ENCODE peak calls at places on chromosomes 2 and 18, in four cellular contexts. One of them, this sample, is unnamed.

GRCh38 chr2:215029936-215030335 is 108.5 kb downstream of the ABCA12 start:
- DNase-seq in A549: no peak
- DNase-seq in K562: no peak
- DNase-seq in WTC11: no peak
- DNase-seq in this sample: no peak

GRCh38 chr2:1518891-1519530 is 105.7 kb downstream of the TPO start:
- DNase-seq in A549: no peak
- DNase-seq in WTC11: peak; percentile 11
- DNase-seq in K562: no peak
- DNase-seq in this sample: no peak

GRCh38 chr2:240431663-240432424 is 3.6 kb upstream of the GPC1 start:
- DNase-seq in K562: no peak
- DNase-seq in A549: no peak
- DNase-seq in WTC11: no peak
- DNase-seq in this sample: no peak

GRCh38 chr2:6653281-6653750 is 212.4 kb downstream of the CMPK2 start:
- DNase-seq in K562: no peak
- DNase-seq in WTC11: no peak
- DNase-seq in A549: no peak
- DNase-seq in this sample: no peak

GRCh38 chr2:233422050-233422639 is 67.9 kb downstream of the DGKD start:
- DNase-seq in K562: peak; percentile 38
- DNase-seq in A549: peak; percentile 75
- DNase-seq in WTC11: no peak
- DNase-seq in this sample: no peak

GRCh38 chr2:17107131-17107530 is 411.1 kb downstream of the RAD51AP2 start:
- DNase-seq in WTC11: no peak
- DNase-seq in A549: no peak
- DNase-seq in K562: no peak
- DNase-seq in this sample: no peak

GRCh38 chr2:42764096-42764495 is at the start of gene OXER1:
- DNase-seq in WTC11: no peak
- DNase-seq in A549: no peak
- DNase-seq in K562: no peak
- DNase-seq in this sample: no peak

GRCh38 chr2:61853086-61853847 is 593 bp downstream of the FAM161A start:
- DNase-seq in A549: peak; percentile 79
- DNase-seq in K562: peak; percentile 12
- DNase-seq in WTC11: no peak
- DNase-seq in this sample: peak; percentile 64

GRCh38 chr18:69636529-69637301 is 236.0 kb downstream of the DOK6 start:
- DNase-seq in K562: no peak
- DNase-seq in A549: no peak
- DNase-seq in WTC11: peak; percentile 56
- DNase-seq in this sample: peak; percentile 6

GRCh38 chr2:62505649-62506420 is at the start of gene TMEM17:
- DNase-seq in WTC11: peak; percentile 94
- DNase-seq in A549: peak; percentile 81
- DNase-seq in K562: peak; percentile 95
- DNase-seq in this sample: no peak

GRCh38 chr2:236086971-236087465 is 81.2 kb downstream of the GBX2 start:
- DNase-seq in WTC11: peak; percentile 62
- DNase-seq in A549: no peak
- DNase-seq in K562: no peak
- DNase-seq in this sample: no peak

GRCh38 chr2:159744363-159744762 is 32.1 kb downstream of the MARCHF7 start:
- DNase-seq in WTC11: no peak
- DNase-seq in K562: no peak
- DNase-seq in A549: no peak
- DNase-seq in this sample: no peak

GRCh38 chr2:32553829-32554432 is 73.9 kb upstream of the TTC27 start:
- DNase-seq in A549: peak; percentile 54
- DNase-seq in WTC11: no peak
- DNase-seq in K562: peak; percentile 61
- DNase-seq in this sample: peak; percentile 43

GRCh38 chr18:58697131-58697530 is 25.9 kb downstream of the MALT1 start:
- DNase-seq in WTC11: no peak
- DNase-seq in A549: no peak
- DNase-seq in K562: no peak
- DNase-seq in this sample: no peak

GRCh38 chr2:120299561-120299960 is 46.4 kb upstream of the INHBB start:
- DNase-seq in A549: no peak
- DNase-seq in K562: no peak
- DNase-seq in WTC11: no peak
- DNase-seq in this sample: no peak

GRCh38 chr2:226475650-226476049 is 324.0 kb downstream of the IRS1 start:
- DNase-seq in WTC11: no peak
- DNase-seq in A549: peak; percentile 6
- DNase-seq in K562: no peak
- DNase-seq in this sample: no peak

GRCh38 chr2:229713371-229714079 is 830 bp downstream of the DNER start:
- DNase-seq in A549: peak; percentile 26
- DNase-seq in WTC11: peak; percentile 68
- DNase-seq in K562: no peak
- DNase-seq in this sample: no peak

GRCh38 chr18:23103449-23103848 is 31.8 kb upstream of the CABLES1 start:
- DNase-seq in A549: no peak
- DNase-seq in WTC11: no peak
- DNase-seq in K562: no peak
- DNase-seq in this sample: no peak

GRCh38 chr2:99622578-99622977 is 132.8 kb upstream of the REV1 start:
- DNase-seq in K562: no peak
- DNase-seq in WTC11: no peak
- DNase-seq in A549: no peak
- DNase-seq in this sample: no peak

GRCh38 chr2:218717262-218717661 is 6.6 kb downstream of the TTLL4 start:
- DNase-seq in A549: no peak
- DNase-seq in K562: peak; percentile 17
- DNase-seq in WTC11: no peak
- DNase-seq in this sample: no peak

GRCh38 chr2:209619782-209620181 is 151.8 kb upstream of the UNC80 start:
- DNase-seq in A549: no peak
- DNase-seq in K562: no peak
- DNase-seq in WTC11: no peak
- DNase-seq in this sample: no peak

GRCh38 chr2:71959494-71959893 is 188.2 kb downstream of the CYP26B1 start:
- DNase-seq in A549: no peak
- DNase-seq in K562: no peak
- DNase-seq in WTC11: no peak
- DNase-seq in this sample: peak; percentile 35

GRCh38 chr2:100281521-100282438 is 40.5 kb downstream of the LONRF2 start:
- DNase-seq in WTC11: no peak
- DNase-seq in A549: no peak
- DNase-seq in K562: peak; percentile 62
- DNase-seq in this sample: no peak

GRCh38 chr2:42371621-42372473 is 10.8 kb upstream of the COX7A2L start:
- DNase-seq in K562: no peak
- DNase-seq in A549: no peak
- DNase-seq in WTC11: no peak
- DNase-seq in this sample: no peak

GRCh38 chr2:118103963-118104942 is 16.0 kb downstream of the INSIG2 start:
- DNase-seq in K562: no peak
- DNase-seq in A549: no peak
- DNase-seq in WTC11: no peak
- DNase-seq in this sample: no peak

GRCh38 chr2:44102790-44103642 is 65.7 kb upstream of the PPM1B start:
- DNase-seq in A549: no peak
- DNase-seq in WTC11: no peak
- DNase-seq in K562: no peak
- DNase-seq in this sample: no peak

GRCh38 chr2:27422958-27423357 is 5.5 kb upstream of the NRBP1 start:
- DNase-seq in WTC11: no peak
- DNase-seq in K562: no peak
- DNase-seq in A549: no peak
- DNase-seq in this sample: no peak

GRCh38 chr18:56869189-56869777 is 218.1 kb downstream of the WDR7 start:
- DNase-seq in WTC11: no peak
- DNase-seq in A549: peak; percentile 2
- DNase-seq in K562: peak; percentile 32
- DNase-seq in this sample: peak; percentile 32

GRCh38 chr2:184646177-184646576 is 47.8 kb downstream of the ZNF804A start:
- DNase-seq in WTC11: no peak
- DNase-seq in K562: no peak
- DNase-seq in A549: no peak
- DNase-seq in this sample: no peak

GRCh38 chr2:173090291-173090877 is 14.7 kb downstream of the MAP3K20 start:
- DNase-seq in K562: peak; percentile 64
- DNase-seq in WTC11: no peak
- DNase-seq in A549: no peak
- DNase-seq in this sample: no peak

GRCh38 chr2:40591785-40592184 is 139.9 kb upstream of the SLC8A1 start:
- DNase-seq in A549: no peak
- DNase-seq in WTC11: no peak
- DNase-seq in K562: no peak
- DNase-seq in this sample: no peak

GRCh38 chr2:120607506-120607905 is 128.2 kb upstream of the GLI2 start:
- DNase-seq in A549: no peak
- DNase-seq in K562: no peak
- DNase-seq in WTC11: no peak
- DNase-seq in this sample: no peak

GRCh38 chr2:105644174-105644980 is 100.3 kb upstream of the NCK2 start:
- DNase-seq in WTC11: no peak
- DNase-seq in K562: no peak
- DNase-seq in A549: no peak
- DNase-seq in this sample: peak; percentile 41

GRCh38 chr2:227939271-227940027 is 68.0 kb downstream of the DAW1 start:
- DNase-seq in WTC11: peak; percentile 34
- DNase-seq in A549: peak; percentile 15
- DNase-seq in K562: peak; percentile 10
- DNase-seq in this sample: peak; percentile 60

GRCh38 chr2:38873763-38874162 is 2.0 kb downstream of the DHX57 start:
- DNase-seq in WTC11: no peak
- DNase-seq in A549: no peak
- DNase-seq in K562: no peak
- DNase-seq in this sample: no peak

GRCh38 chr2:111632661-111633060 is 251.3 kb downstream of the ANAPC1 start:
- DNase-seq in K562: no peak
- DNase-seq in A549: no peak
- DNase-seq in WTC11: no peak
- DNase-seq in this sample: no peak

GRCh38 chr2:144995482-144995881 is 475.6 kb upstream of the ZEB2 start:
- DNase-seq in WTC11: no peak
- DNase-seq in A549: no peak
- DNase-seq in K562: no peak
- DNase-seq in this sample: no peak

GRCh38 chr2:144988591-144988990 is 468.7 kb upstream of the ZEB2 start:
- DNase-seq in WTC11: no peak
- DNase-seq in K562: no peak
- DNase-seq in A549: no peak
- DNase-seq in this sample: no peak

GRCh38 chr2:144990661-144991060 is 470.7 kb upstream of the ZEB2 start:
- DNase-seq in A549: no peak
- DNase-seq in WTC11: no peak
- DNase-seq in K562: no peak
- DNase-seq in this sample: no peak

DNA sequence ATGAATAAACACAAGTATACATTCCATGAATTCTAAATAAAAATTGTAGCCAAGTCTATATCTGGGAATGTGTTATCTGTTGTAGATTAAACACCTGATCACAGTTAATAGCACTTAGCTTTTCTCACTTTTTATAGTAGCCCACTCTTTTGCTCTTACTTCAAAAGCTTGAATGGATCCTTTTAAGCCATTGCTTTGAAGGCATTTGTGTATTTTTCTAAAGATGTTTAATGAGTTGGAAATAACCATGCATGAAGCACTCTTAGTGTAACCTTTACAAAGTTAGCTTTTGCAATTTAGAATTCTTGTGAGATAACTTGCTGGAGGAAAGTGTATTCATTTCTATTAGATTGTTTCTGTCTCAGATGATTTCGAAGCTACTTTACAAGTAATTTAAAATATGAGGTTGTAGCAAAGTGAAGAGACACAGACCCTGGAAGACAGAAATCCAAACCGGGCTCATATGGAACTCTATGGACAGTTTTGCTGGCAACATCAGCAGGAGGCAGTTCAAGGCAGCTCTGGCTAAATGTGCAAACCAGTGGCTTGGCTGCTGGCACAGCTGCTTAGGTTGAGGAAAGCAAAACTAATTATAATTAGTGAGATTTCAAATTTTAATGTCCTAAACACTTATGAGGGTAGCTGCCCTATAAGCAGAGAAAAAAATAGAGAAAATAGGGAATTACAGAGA is 469.8 kb upstream of the ZEB2 start:
- DNase-seq in WTC11: no peak
- DNase-seq in K562: no peak
- DNase-seq in A549: no peak
- DNase-seq in this sample: no peak
- TF ChIP-seq NR3C1 in WTC11: no peak
- TF ChIP-seq NR3C1 in K562: no peak
- TF ChIP-seq NR3C1 in A549: no peak
- TF ChIP-seq NR3C1 in this sample: no peak

GRCh38 chr2:79670198-79670597 is 157.3 kb downstream of the CTNNA2 start:
- DNase-seq in WTC11: peak; percentile 88
- DNase-seq in A549: peak; percentile 14
- DNase-seq in K562: peak; percentile 2
- DNase-seq in this sample: peak; percentile 48
- TF ChIP-seq NR3C1 in WTC11: no peak
- TF ChIP-seq NR3C1 in A549: no peak
- TF ChIP-seq NR3C1 in K562: no peak
- TF ChIP-seq NR3C1 in this sample: no peak

DNA sequence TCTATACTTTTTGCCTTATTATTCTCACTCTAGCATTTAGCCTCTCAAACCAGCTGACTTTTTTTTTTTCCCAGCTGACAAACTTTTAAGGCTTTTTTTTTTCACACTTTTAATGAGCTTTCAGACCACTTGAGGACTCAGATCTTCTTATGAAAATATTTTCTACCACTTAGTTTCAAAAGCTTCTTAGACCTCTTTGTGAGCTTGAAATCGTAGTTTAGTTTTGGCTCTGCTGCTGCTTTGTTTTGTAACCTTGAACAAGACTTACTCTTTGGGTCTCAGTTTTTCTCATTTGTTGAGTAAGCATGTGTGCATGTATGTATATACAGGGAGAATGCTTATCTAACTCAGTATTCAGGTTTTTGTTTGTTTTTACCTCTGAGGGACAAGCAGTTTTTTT is 3.5 kb downstream of the NBEAL1 start:
- DNase-seq in WTC11: no peak
- DNase-seq in A549: no peak
- DNase-seq in K562: peak; percentile 14
- DNase-seq in this sample: peak; percentile 55
- TF ChIP-seq NR3C1 in WTC11: no peak
- TF ChIP-seq NR3C1 in A549: no peak
- TF ChIP-seq NR3C1 in K562: no peak
- TF ChIP-seq NR3C1 in this sample: no peak

GRCh38 chr2:141316103-141316502 is 814.7 kb downstream of the LRP1B start:
- DNase-seq in A549: no peak
- DNase-seq in WTC11: no peak
- DNase-seq in K562: no peak
- DNase-seq in this sample: no peak

GRCh38 chr2:141323571-141323970 is 807.2 kb downstream of the LRP1B start:
- DNase-seq in A549: no peak
- DNase-seq in WTC11: no peak
- DNase-seq in K562: no peak
- DNase-seq in this sample: no peak

GRCh38 chr2:141313972-141314371 is 816.8 kb downstream of the LRP1B start:
- DNase-seq in WTC11: no peak
- DNase-seq in A549: no peak
- DNase-seq in K562: no peak
- DNase-seq in this sample: no peak

GRCh38 chr2:141316606-141317005 is 814.2 kb downstream of the LRP1B start:
- DNase-seq in K562: no peak
- DNase-seq in WTC11: no peak
- DNase-seq in A549: no peak
- DNase-seq in this sample: no peak

GRCh38 chr2:141317986-141318385 is 812.8 kb downstream of the LRP1B start:
- DNase-seq in WTC11: no peak
- DNase-seq in K562: no peak
- DNase-seq in A549: no peak
- DNase-seq in this sample: no peak
- TF ChIP-seq NR3C1 in WTC11: no peak
- TF ChIP-seq NR3C1 in K562: no peak
- TF ChIP-seq NR3C1 in A549: no peak
- TF ChIP-seq NR3C1 in this sample: no peak